ENCODE peak calls at places on chromosome 6, in six cellular contexts. One of them, this sample, is unnamed.

GRCh38 chr6:149266659-149267058 is 50.9 kb upstream of the TAB2 start:
- DNase-seq in neural progenitor cell: no peak
- DNase-seq in substantia nigra: no peak
- DNase-seq in activated T-cell treated with anti-CD3 and anti-CD28 coated beads for 1 hour: no peak
- DNase-seq in ureter: no peak
- DNase-seq in NCI-H1048: no peak
- DNase-seq in this sample: no peak

GRCh38 chr6:41373919-41374617 is 38.7 kb downstream of the NCR2 start:
- DNase-seq in activated T-cell treated with anti-CD3 and anti-CD28 coated beads for 1 hour: no peak
- DNase-seq in substantia nigra: no peak
- DNase-seq in ureter: no peak
- DNase-seq in NCI-H1048: no peak
- DNase-seq in neural progenitor cell: peak
- DNase-seq in this sample: no peak

GRCh38 chr6:107264357-107264831 is 149.1 kb upstream of the BEND3 start:
- DNase-seq in neural progenitor cell: no peak
- DNase-seq in ureter: no peak
- DNase-seq in activated T-cell treated with anti-CD3 and anti-CD28 coated beads for 1 hour: no peak
- DNase-seq in substantia nigra: no peak
- DNase-seq in NCI-H1048: no peak
- DNase-seq in this sample: no peak

GRCh38 chr6:16318538-16318937 is 80.2 kb downstream of the GMPR start:
- DNase-seq in ureter: no peak
- DNase-seq in NCI-H1048: no peak
- DNase-seq in neural progenitor cell: no peak
- DNase-seq in activated T-cell treated with anti-CD3 and anti-CD28 coated beads for 1 hour: no peak
- DNase-seq in substantia nigra: no peak
- DNase-seq in this sample: peak

GRCh38 chr6:121917834-121918559 is 481.5 kb upstream of the HSF2 start:
- DNase-seq in activated T-cell treated with anti-CD3 and anti-CD28 coated beads for 1 hour: no peak
- DNase-seq in substantia nigra: no peak
- DNase-seq in ureter: no peak
- DNase-seq in neural progenitor cell: no peak
- DNase-seq in NCI-H1048: no peak
- DNase-seq in this sample: no peak

GRCh38 chr6:159376443-159377182 is 207.4 kb downstream of the FNDC1 start:
- DNase-seq in activated T-cell treated with anti-CD3 and anti-CD28 coated beads for 1 hour: no peak
- DNase-seq in NCI-H1048: no peak
- DNase-seq in neural progenitor cell: no peak
- DNase-seq in ureter: no peak
- DNase-seq in substantia nigra: no peak
- DNase-seq in this sample: no peak

GRCh38 chr6:97689078-97689754 is 406.2 kb upstream of the MMS22L start:
- DNase-seq in neural progenitor cell: no peak
- DNase-seq in activated T-cell treated with anti-CD3 and anti-CD28 coated beads for 1 hour: no peak
- DNase-seq in NCI-H1048: no peak
- DNase-seq in ureter: no peak
- DNase-seq in substantia nigra: no peak
- DNase-seq in this sample: no peak

GRCh38 chr6:111952821-111953535 is 79.7 kb upstream of the FYN start:
- DNase-seq in neural progenitor cell: no peak
- DNase-seq in NCI-H1048: no peak
- DNase-seq in ureter: no peak
- DNase-seq in activated T-cell treated with anti-CD3 and anti-CD28 coated beads for 1 hour: no peak
- DNase-seq in substantia nigra: no peak
- DNase-seq in this sample: no peak

GRCh38 chr6:149028767-149029405 is 282.1 kb downstream of the UST start:
- DNase-seq in substantia nigra: no peak
- DNase-seq in NCI-H1048: peak
- DNase-seq in neural progenitor cell: peak
- DNase-seq in activated T-cell treated with anti-CD3 and anti-CD28 coated beads for 1 hour: peak
- DNase-seq in ureter: peak
- DNase-seq in this sample: peak

GRCh38 chr6:166005846-166006592 is 161.6 kb downstream of the TBXT start:
- DNase-seq in activated T-cell treated with anti-CD3 and anti-CD28 coated beads for 1 hour: no peak
- DNase-seq in ureter: no peak
- DNase-seq in substantia nigra: no peak
- DNase-seq in NCI-H1048: no peak
- DNase-seq in neural progenitor cell: peak
- DNase-seq in this sample: no peak

GRCh38 chr6:54729716-54730115 is 116.9 kb upstream of the FAM83B start:
- DNase-seq in substantia nigra: no peak
- DNase-seq in ureter: no peak
- DNase-seq in NCI-H1048: no peak
- DNase-seq in activated T-cell treated with anti-CD3 and anti-CD28 coated beads for 1 hour: no peak
- DNase-seq in neural progenitor cell: no peak
- DNase-seq in this sample: no peak

GRCh38 chr6:137315081-137315480 is 95.9 kb upstream of the IFNGR1 start:
- DNase-seq in neural progenitor cell: no peak
- DNase-seq in substantia nigra: no peak
- DNase-seq in ureter: no peak
- DNase-seq in activated T-cell treated with anti-CD3 and anti-CD28 coated beads for 1 hour: no peak
- DNase-seq in NCI-H1048: no peak
- DNase-seq in this sample: no peak

GRCh38 chr6:38973178-38974057 is 75.2 kb upstream of the GLP1R start:
- DNase-seq in activated T-cell treated with anti-CD3 and anti-CD28 coated beads for 1 hour: no peak
- DNase-seq in NCI-H1048: no peak
- DNase-seq in ureter: no peak
- DNase-seq in neural progenitor cell: peak
- DNase-seq in substantia nigra: no peak
- DNase-seq in this sample: no peak

GRCh38 chr6:6722195-6722594 is 133.7 kb downstream of the LY86 start:
- DNase-seq in activated T-cell treated with anti-CD3 and anti-CD28 coated beads for 1 hour: no peak
- DNase-seq in NCI-H1048: no peak
- DNase-seq in substantia nigra: no peak
- DNase-seq in neural progenitor cell: no peak
- DNase-seq in ureter: no peak
- DNase-seq in this sample: no peak

GRCh38 chr6:13488015-13488895 is 855 bp upstream of the GFOD1 start:
- DNase-seq in activated T-cell treated with anti-CD3 and anti-CD28 coated beads for 1 hour: peak
- DNase-seq in substantia nigra: peak
- DNase-seq in ureter: peak
- DNase-seq in NCI-H1048: no peak
- DNase-seq in neural progenitor cell: peak
- DNase-seq in this sample: no peak

GRCh38 chr6:117463762-117464665 is 18.5 kb upstream of the DCBLD1 start:
- DNase-seq in substantia nigra: no peak
- DNase-seq in NCI-H1048: no peak
- DNase-seq in neural progenitor cell: no peak
- DNase-seq in ureter: no peak
- DNase-seq in activated T-cell treated with anti-CD3 and anti-CD28 coated beads for 1 hour: no peak
- DNase-seq in this sample: no peak

GRCh38 chr6:158131926-158132325 is 36.1 kb downstream of the SERAC1 start:
- DNase-seq in activated T-cell treated with anti-CD3 and anti-CD28 coated beads for 1 hour: no peak
- DNase-seq in neural progenitor cell: peak
- DNase-seq in substantia nigra: no peak
- DNase-seq in ureter: no peak
- DNase-seq in NCI-H1048: no peak
- DNase-seq in this sample: no peak

GRCh38 chr6:154230910-154231595 is 125.5 kb downstream of the IPCEF1 start:
- DNase-seq in NCI-H1048: no peak
- DNase-seq in substantia nigra: no peak
- DNase-seq in ureter: no peak
- DNase-seq in neural progenitor cell: no peak
- DNase-seq in activated T-cell treated with anti-CD3 and anti-CD28 coated beads for 1 hour: no peak
- DNase-seq in this sample: no peak

GRCh38 chr6:81690073-81690472 is 62.4 kb downstream of the TENT5A start:
- DNase-seq in activated T-cell treated with anti-CD3 and anti-CD28 coated beads for 1 hour: no peak
- DNase-seq in NCI-H1048: no peak
- DNase-seq in ureter: no peak
- DNase-seq in substantia nigra: no peak
- DNase-seq in neural progenitor cell: no peak
- DNase-seq in this sample: no peak

GRCh38 chr6:109397020-109397419 is 14.8 kb upstream of the CD164 start:
- DNase-seq in ureter: no peak
- DNase-seq in activated T-cell treated with anti-CD3 and anti-CD28 coated beads for 1 hour: no peak
- DNase-seq in NCI-H1048: no peak
- DNase-seq in substantia nigra: no peak
- DNase-seq in neural progenitor cell: no peak
- DNase-seq in this sample: no peak